ENCODE peak calls at places on chromosomes 4 and X, in five cellular contexts. K is activated T-cell treated with anti-CD3 and anti-CD28 coated beads for 1 hour; A is fibroblast of the conjunctiva; G is immature natural killer cell; Y is stimulated activated CD8-positive, alpha-beta memory T cell treated with anti-CD3 and anti-CD28 coated beads, Interleukin-4, amount 100 ng/mL, for 4 hours. N is an unnamed sample.

GRCh38 chr4:124092101-124093057 is 620.2 kb downstream of the ANKRD50 start:
- DNase-seq in G (no peak), Y (no peak), A (no peak), K (no peak), N (no peak)

GRCh38 chr4:108043536-108043935 is 53.8 kb downstream of the HADH start:
- DNase-seq in A (no peak), G (no peak), Y (no peak), K (no peak), N (no peak)

GRCh38 chr4:38670939-38671593 is 7.1 kb downstream of the KLF3 start:
- DNase-seq in A (no peak), G (no peak), Y (no peak), K (no peak), N (peak)

GRCh38 chr4:118869808-118870342 is 18.8 kb upstream of the SYNPO2 start:
- DNase-seq in A (no peak), G (no peak), K (no peak), Y (no peak), N (peak)

GRCh38 chrX:131068945-131069719 is 11.0 kb downstream of the ARHGAP36 start:
- DNase-seq in K (no peak), G (no peak), A (no peak), Y (no peak), N (peak)

GRCh38 chr4:177070533-177070932 is 239.1 kb upstream of the NEIL3 start:
- DNase-seq in G (no peak), A (no peak), Y (no peak), K (no peak), N (peak)

GRCh38 chr4:38075370-38076152 is 115.4 kb downstream of the PTTG2 start:
- DNase-seq in A (no peak), K (no peak), Y (no peak), G (no peak), N (no peak)

GRCh38 chr4:165718660-165719059 is 154.4 kb upstream of the TLL1 start:
- DNase-seq in A (no peak), G (no peak), K (no peak), Y (no peak), N (no peak)

GRCh38 chr4:68476191-68476590 is 28.9 kb downstream of the TMPRSS11E start:
- DNase-seq in K (no peak), Y (no peak), G (no peak), A (peak), N (no peak)

GRCh38 chr4:77193511-77194236 is 36.7 kb downstream of the CCNG2 start:
- DNase-seq in Y (peak), K (peak), A (no peak), G (peak), N (no peak)

GRCh38 chrX:35380808-35381700 is 417.1 kb upstream of the MAGEB16 start:
- DNase-seq in A (no peak), G (no peak), K (no peak), Y (no peak), N (no peak)

GRCh38 chrX:39936886-39937770 is 160.6 kb downstream of the BCOR start:
- DNase-seq in Y (no peak), G (peak), A (no peak), K (no peak), N (no peak)

GRCh38 chrX:15973941-15974340 is 119.3 kb upstream of the AP1S2 start:
- DNase-seq in G (no peak), A (no peak), K (no peak), Y (no peak), N (peak)

GRCh38 chrX:20063153-20063552 is 53.6 kb downstream of the MAP7D2 start:
- DNase-seq in Y (no peak), A (no peak), K (no peak), G (no peak), N (no peak)

N was measured in osteoblast.